ENCODE peak calls at places on chromosomes 4 and X, in eight cellular contexts. T is MM.1S; M is amniotic stem cell; K is iris pigment epithelial cell; H is activated naive CD8-positive, alpha-beta T cell treated with anti-CD3 and anti-CD28 coated beads, Interleukin-2, amount 50 U/mL, for 24 hours; W is ecto neural progenitor cell; R is activated T-helper 1 cell treated with anti-CD3 and anti-CD28 coated beads, Interleukin-2, amount 50 U/mL, for 16 hours; N is fibroblast of lung. F is an unnamed sample.

GRCh38 chr4:99868126-99868596 is 26.1 kb downstream of the LAMTOR3 start:
- DNase-seq in N (peak; percentile 60), W (no peak), T (no peak), M (peak; percentile 19), R (no peak), K (peak; percentile 86), H (no peak), F (no peak)

GRCh38 chr4:8115203-8115520 is 43.5 kb downstream of the ABLIM2 start:
- DNase-seq in K (no peak), M (no peak), N (no peak), R (no peak), W (no peak), H (no peak), T (no peak), F (no peak)

GRCh38 chr4:138330531-138330930 is 88.4 kb upstream of the SLC7A11 start:
- DNase-seq in M (no peak), T (no peak), W (no peak), N (no peak), K (peak; percentile 50), H (no peak), R (no peak), F (no peak)

GRCh38 chr4:112185740-112186670 is 40.8 kb downstream of the FAM241A start:
- DNase-seq in N (no peak), M (no peak), T (no peak), H (no peak), K (peak; percentile 68), W (no peak), R (no peak), F (no peak)

GRCh38 chr4:20037745-20038144 is 214.0 kb upstream of the SLIT2 start:
- DNase-seq in T (peak; percentile 71), H (no peak), M (no peak), K (no peak), R (no peak), N (no peak), W (no peak), F (no peak)

GRCh38 chr4:25890653-25891485 is 23.2 kb upstream of the SMIM20 start:
- DNase-seq in R (no peak), H (no peak), K (no peak), W (peak; percentile 63), T (no peak), M (no peak), N (no peak), F (no peak)

GRCh38 chrX:136674270-136674986 is 26.5 kb downstream of the CD40LG start:
- DNase-seq in N (no peak), M (no peak), H (no peak), W (no peak), T (peak; percentile 52), K (no peak), R (no peak), F (no peak)

GRCh38 chr4:173192375-173193162 is 24.0 kb downstream of the GALNT7 start:
- DNase-seq in K (no peak), R (no peak), W (no peak), M (no peak), N (no peak), H (no peak), T (no peak), F (no peak)

GRCh38 chr4:168886361-168886760 is 123.7 kb downstream of the CBR4 start:
- DNase-seq in K (peak; percentile 81), M (no peak), R (no peak), H (no peak), W (no peak), T (no peak), N (peak; percentile 81), F (no peak)

GRCh38 chrX:65488496-65488895 is 46.1 kb downstream of the LAS1L start:
- DNase-seq in M (no peak), N (peak; percentile 1), T (no peak), R (no peak), W (no peak), H (no peak), K (peak; percentile 59), F (no peak)

GRCh38 chrX:109578916-109579315 is 42.3 kb downstream of the NXT2 start:
- DNase-seq in T (no peak), K (no peak), W (no peak), N (no peak), R (no peak), M (no peak), H (no peak), F (no peak)

GRCh38 chrX:4831574-4831973 is 1118.1 kb upstream of the PRKX start:
- DNase-seq in M (no peak), T (no peak), K (no peak), R (no peak), N (no peak), H (no peak), W (no peak), F (no peak)

GRCh38 chrX:1354036-1355019 is 17.7 kb downstream of the IL3RA start:
- DNase-seq in W (no peak), K (no peak), H (no peak), M (no peak), N (no peak), T (no peak), R (no peak), F (no peak)

GRCh38 chr4:100190643-100191600 is 654 bp upstream of the DDIT4L start:
- DNase-seq in T (no peak), W (peak; percentile 60), H (no peak), N (peak; percentile 30), K (peak; percentile 57), M (no peak), R (no peak), F (no peak)

GRCh38 chrX:39238017-39238416 is 436.8 kb downstream of the MID1IP1 start:
- DNase-seq in N (peak; percentile 3), W (no peak), M (no peak), K (no peak), T (no peak), R (no peak), H (no peak), F (no peak)

GRCh38 chr4:106362426-106362825 is 6.2 kb downstream of the GIMD1 start:
- DNase-seq in R (no peak), K (no peak), M (no peak), H (no peak), W (no peak), T (no peak), N (no peak), F (no peak)

GRCh38 chr4:141290771-141291170 is 70.1 kb downstream of the ZNF330 start:
- DNase-seq in K (no peak), N (no peak), H (no peak), R (no peak), T (no peak), M (no peak), W (no peak), F (no peak)

GRCh38 chr4:157043131-157043530 is 32.8 kb upstream of the GLRB start:
- DNase-seq in T (peak; percentile 7), N (peak; percentile 60), H (no peak), K (peak; percentile 64), M (no peak), W (peak; percentile 51), R (no peak), F (no peak)

GRCh38 chrX:118974088-118974907 is at the start of gene LONRF3:
- DNase-seq in W (peak; percentile 49), M (no peak), N (peak; percentile 28), H (peak; percentile 55), T (peak; percentile 44), R (peak; percentile 37), K (peak; percentile 63), F (peak; percentile 38)

GRCh38 chrX:149830192-149830873 is 48.6 kb downstream of the MAGEA9 start:
- DNase-seq in M (no peak), H (peak; percentile 21), R (no peak), N (peak; percentile 38), W (peak; percentile 60), K (peak; percentile 28), T (no peak), F (no peak)

GRCh38 chrX:9875801-9876200 is 89.6 kb downstream of the SHROOM2 start:
- DNase-seq in H (no peak), N (no peak), W (peak; percentile 36), K (no peak), M (no peak), R (no peak), T (no peak), F (no peak)

GRCh38 chr4:28436191-28437080 is 1575.8 kb downstream of the STIM2 start:
- DNase-seq in M (no peak), W (no peak), N (no peak), H (no peak), R (no peak), T (no peak), K (no peak), F (no peak)

GRCh38 chr4:140943486-140943885 is 187.3 kb upstream of the TBC1D9 start:
- DNase-seq in N (peak; percentile 91), H (no peak), W (no peak), R (no peak), M (no peak), K (peak; percentile 83), T (no peak), F (no peak)

GRCh38 chrX:102154900-102155805 is 624 bp downstream of the BEX5 start:
- DNase-seq in T (peak; percentile 37), H (peak; percentile 4), M (no peak), N (no peak), K (no peak), W (peak; percentile 37), R (peak; percentile 5), F (no peak)

GRCh38 chrX:22526339-22526738 is 253.6 kb downstream of the CBLL2 start:
- DNase-seq in N (peak; percentile 77), H (no peak), T (no peak), W (no peak), R (no peak), M (peak; percentile 3), K (peak; percentile 75), F (no peak)

GRCh38 chrX:97315939-97316338 is 432.2 kb downstream of the RPA4 start:
- DNase-seq in R (no peak), T (no peak), M (no peak), H (no peak), N (no peak), W (no peak), K (no peak), F (peak; percentile 15)

GRCh38 chr4:8704632-8705031 is 112.1 kb downstream of the CPZ start:
- DNase-seq in T (no peak), M (no peak), W (peak; percentile 45), K (no peak), N (no peak), R (no peak), H (no peak), F (no peak)

GRCh38 chrX:568341-568740 is 62.2 kb upstream of the SHOX start:
- DNase-seq in M (no peak), R (no peak), T (no peak), N (no peak), H (no peak), W (no peak), K (no peak), F (no peak)

GRCh38 chrX:45479835-45480422 is 279.3 kb upstream of the DIPK2B start:
- DNase-seq in M (peak; percentile 52), T (no peak), N (peak; percentile 92), W (no peak), R (no peak), H (no peak), K (peak; percentile 94), F (no peak)

GRCh38 chrX:120332394-120332793 is 21.1 kb upstream of the TMEM255A start:
- DNase-seq in H (no peak), M (no peak), K (no peak), W (no peak), T (no peak), N (no peak), R (no peak), F (no peak)

F was measured in K562.